ENCODE peak calls at places on chromosomes 5 and 9, in five cellular contexts. H, Q, S, R and F are unnamed samples.

GRCh38 chr9:97853844-97854695 is 1.0 kb downstream of the FOXE1 start:
- DNase-seq in H (no peak), Q (no peak), S (no peak), R (no peak), F (no peak)

GRCh38 chr9:99373912-99374311 is 151.8 kb downstream of the SEC61B start:
- DNase-seq in H (no peak), Q (no peak), S (no peak), R (no peak), F (no peak)

GRCh38 chr9:4760122-4760521 is 19.1 kb upstream of the AK3 start:
- DNase-seq in H (no peak), Q (no peak), S (peak; percentile 54), R (no peak), F (no peak)

GRCh38 chr5:168076561-168076991 is 214.9 kb upstream of the WWC1 start:
- DNase-seq in H (peak; percentile 57), Q (no peak), S (no peak), R (peak; percentile 87), F (no peak)

GRCh38 chr9:127133739-127134167 is 11.3 kb upstream of the ANGPTL2 start:
- DNase-seq in H (peak; percentile 71), Q (no peak), S (no peak), R (peak; percentile 76), F (no peak)

GRCh38 chr9:7115606-7116005 is 357.8 kb downstream of the KDM4C start:
- DNase-seq in H (no peak), Q (no peak), S (no peak), R (no peak), F (no peak)

GRCh38 chr9:31776471-31776870 is 608.0 kb upstream of the ACO1 start:
- DNase-seq in H (peak; percentile 60), Q (no peak), S (peak; percentile 3), R (no peak), F (no peak)

GRCh38 chr9:69549310-69550202 is 122.6 kb downstream of the APBA1 start:
- DNase-seq in H (no peak), Q (peak; percentile 26), S (peak; percentile 22), R (peak; percentile 19), F (peak; percentile 68)

GRCh38 chr5:66122379-66123034 is 21.6 kb upstream of the SREK1 start:
- DNase-seq in H (no peak), Q (no peak), S (no peak), R (no peak), F (no peak)

GRCh38 chr9:31807574-31808256 is 576.7 kb upstream of the ACO1 start:
- DNase-seq in H (no peak), Q (peak; percentile 5), S (no peak), R (no peak), F (no peak)

GRCh38 chr5:111337688-111338087 is 113.5 kb downstream of the CAMK4 start:
- DNase-seq in H (no peak), Q (no peak), S (no peak), R (no peak), F (no peak)

GRCh38 chr5:133925866-133926488 is 42.4 kb downstream of the C5orf15 start:
- DNase-seq in H (no peak), Q (no peak), S (no peak), R (no peak), F (no peak)

GRCh38 chr5:15286659-15287058 is 213.3 kb upstream of the FBXL7 start:
- DNase-seq in H (no peak), Q (no peak), S (no peak), R (no peak), F (no peak)

GRCh38 chr5:6832994-6833393 is 119.8 kb downstream of the TENT4A start:
- DNase-seq in H (no peak), Q (no peak), S (no peak), R (no peak), F (no peak)

GRCh38 chr5:138632900-138633489 is 57.8 kb upstream of the HSPA9 start:
- DNase-seq in H (peak; percentile 83), Q (peak; percentile 60), S (peak; percentile 74), R (peak; percentile 49), F (no peak)

GRCh38 chr9:136297016-136297691 is 6.7 kb downstream of the CCDC187 start:
- DNase-seq in H (peak; percentile 63), Q (no peak), S (peak; percentile 94), R (no peak), F (no peak)

GRCh38 chr5:147547730-147548129 is 37.9 kb upstream of the DPYSL3 start:
- DNase-seq in H (no peak), Q (no peak), S (no peak), R (no peak), F (no peak)

GRCh38 chr5:115098041-115098702 is 71.5 kb downstream of the TRIM36 start:
- DNase-seq in H (peak; percentile 62), Q (peak; percentile 26), S (peak; percentile 56), R (peak; percentile 16), F (peak; percentile 59)

GRCh38 chr9:89605181-89606048 is 603 bp downstream of the GADD45G start:
- DNase-seq in H (peak; percentile 81), Q (peak; percentile 11), S (peak; percentile 70), R (peak; percentile 26), F (peak; percentile 79)

GRCh38 chr9:89604463-89605180 is at the start of gene GADD45G:
- DNase-seq in H (peak; percentile 98), Q (peak; percentile 52), S (peak; percentile 96), R (peak; percentile 85), F (peak; percentile 88)

GRCh38 chr9:89603629-89604462 is 966 bp upstream of the GADD45G start:
- DNase-seq in H (peak; percentile 95), Q (peak; percentile 42), S (peak; percentile 86), R (peak; percentile 55), F (peak; percentile 64)

GRCh38 chr9:89606567-89607311 is 1.9 kb downstream of the GADD45G start:
- DNase-seq in H (peak; percentile 83), Q (peak; percentile 83), S (peak; percentile 84), R (no peak), F (peak; percentile 77)

DNA sequence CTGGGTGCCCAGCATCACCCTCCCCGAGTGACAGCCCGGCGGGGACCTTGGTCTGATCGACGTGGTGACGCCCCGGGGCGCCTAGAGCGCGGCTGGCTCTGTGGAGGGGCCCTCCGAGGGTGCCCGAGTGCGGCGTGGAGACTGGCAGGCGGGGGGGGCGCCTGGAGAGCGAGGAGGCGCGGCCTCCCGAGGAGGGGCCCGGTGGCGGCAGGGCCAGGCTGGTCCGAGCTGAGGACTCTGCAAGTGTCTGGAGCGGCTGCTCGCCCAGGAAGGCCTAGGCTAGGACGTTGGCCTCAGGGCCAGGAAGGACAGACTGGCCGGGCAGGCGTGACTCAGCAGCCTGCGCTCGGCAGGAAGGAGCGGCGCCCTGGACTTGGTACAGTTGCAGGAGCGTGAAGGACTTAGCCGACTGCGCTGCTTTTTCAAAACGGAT is 1.3 kb downstream of the GADD45G start:
- DNase-seq in H (peak; percentile 91), Q (peak; percentile 49), S (peak; percentile 89), R (peak; percentile 56), F (peak; percentile 58)
- H3K4me3 ChIP-seq in H (peak overlapping the region; percentile 80), Q (no peak overlapping the region), S (peak overlapping the region; percentile 49), R (peak overlapping the region; percentile 71), F (peak overlapping the region; percentile 94)

GRCh38 chr9:27866741-27867140 is 293.5 kb upstream of the C9orf72 start:
- DNase-seq in H (no peak), Q (no peak), S (no peak), R (no peak), F (no peak)
- TF ChIP-seq CTCF in H (no peak), Q (no peak), S (no peak), R (no peak), F (no peak)

DNA sequence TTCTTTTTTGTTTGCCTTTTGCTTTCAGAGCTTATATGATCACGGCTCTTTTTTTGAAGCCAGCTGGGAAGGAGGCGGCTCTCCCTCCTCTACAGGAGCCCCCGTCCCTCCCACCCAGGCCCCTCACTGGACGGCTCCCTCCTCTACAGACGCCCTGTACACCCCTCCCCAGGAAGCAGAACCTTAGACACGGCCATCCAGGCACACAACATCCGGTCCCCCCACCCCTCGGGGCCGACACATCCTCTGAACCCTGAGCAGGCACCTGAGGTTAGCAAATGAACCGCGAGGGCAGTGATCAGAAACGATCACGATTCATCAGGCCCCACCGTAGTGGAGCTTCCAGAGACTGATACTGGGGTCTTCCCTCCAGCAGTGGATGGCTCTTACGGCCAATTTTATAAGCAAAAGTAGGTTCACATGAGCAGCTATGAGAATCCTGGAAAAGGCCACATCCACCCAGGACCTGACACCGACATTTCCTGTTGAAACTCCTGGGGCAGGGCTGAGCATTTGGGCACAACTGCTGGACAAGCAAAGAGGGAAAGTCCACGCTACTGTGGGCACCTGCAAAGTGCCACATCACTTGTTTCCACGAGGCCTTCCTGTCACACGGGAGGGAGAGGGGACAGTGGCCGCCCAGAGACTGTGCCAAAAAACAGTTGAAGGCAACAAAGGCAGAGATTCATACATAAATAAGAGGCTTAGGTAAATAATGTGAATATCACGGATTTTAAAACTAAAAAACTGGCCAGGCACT is 78.9 kb downstream of the SEMA4D start:
- DNase-seq in H (no peak), Q (no peak), S (no peak), R (no peak), F (peak; percentile 54)
- TF ChIP-seq POLR2A in H (no peak), Q (no peak), S (no peak), R (no peak), F (no peak)

GRCh38 chr5:35229076-35230042 is 928 bp downstream of the PRLR start:
- DNase-seq in H (peak; percentile 71), Q (no peak), S (peak; percentile 84), R (no peak), F (peak; percentile 55)
- H3K4me3 ChIP-seq in H (peak overlapping the region; percentile 62), Q (no peak overlapping the region), S (peak overlapping the region; percentile 67), R (peak overlapping the region; percentile 49), F (peak overlapping the region; percentile 42)

GRCh38 chr5:16666861-16667481 is 50.2 kb upstream of the RETREG1 start:
- DNase-seq in H (peak; percentile 65), Q (no peak), S (peak; percentile 66), R (peak; percentile 43), F (no peak)
- TF ChIP-seq CTCF in H (no peak), Q (no peak), S (peak; percentile 69), R (peak; percentile 50), F (no peak)

GRCh38 chr9:110429453-110429852 is 91.8 kb upstream of the TXNDC8 start:
- DNase-seq in H (no peak), Q (no peak), S (no peak), R (no peak), F (no peak)

GRCh38 chr9:110427497-110428104 is 89.9 kb upstream of the TXNDC8 start:
- DNase-seq in H (peak; percentile 76), Q (peak; percentile 38), S (peak; percentile 45), R (peak; percentile 34), F (peak; percentile 82)

DNA sequence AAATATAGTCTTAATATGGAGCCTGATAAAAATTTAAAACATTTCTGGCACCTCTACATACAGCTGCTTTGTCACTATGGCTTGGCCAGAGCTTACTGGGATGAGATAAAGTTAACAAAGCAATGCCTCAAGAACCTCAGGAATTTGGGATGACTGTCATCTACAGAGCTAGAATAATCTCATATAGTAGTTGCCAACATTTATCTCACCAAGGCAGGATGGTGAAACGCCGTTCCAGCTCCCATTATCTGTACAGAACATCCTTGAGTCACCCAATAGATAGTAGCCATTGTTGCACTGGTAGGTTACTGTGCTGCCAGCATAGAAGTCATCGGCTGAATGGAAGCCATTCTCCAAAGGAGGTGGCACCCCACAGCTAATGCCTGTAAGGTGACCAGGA is 94.6 kb upstream of the TXNDC8 start:
- DNase-seq in H (no peak), Q (no peak), S (no peak), R (no peak), F (no peak)
- TF ChIP-seq POLR2A in H (no peak), Q (no peak), S (no peak), R (no peak), F (no peak)